ENCODE peak calls at places on chromosomes 1 and 21, in seven cellular contexts. One of them, this sample, is unnamed.

GRCh38 chr1:157994704-157995540 is 1.5 kb downstream of the KIRREL1 start:
- DNase-seq in cardiac muscle cell: peak
- DNase-seq in HFFc6: peak
- DNase-seq in NCI-H1694: no peak
- DNase-seq in Caki2: no peak
- DNase-seq in stimulated activated CD4-positive, alpha-beta T cell treated with anti-CD3 and anti-CD28 coated beads, Interleukin-1b, Interleukin-23, amount 100 ng/mL, for 1 hour: no peak
- DNase-seq in iris pigment epithelial cell: peak
- DNase-seq in this sample: peak

GRCh38 chr1:205772607-205773032 is 2.7 kb downstream of the RAB29 start:
- DNase-seq in Caki2: no peak
- DNase-seq in stimulated activated CD4-positive, alpha-beta T cell treated with anti-CD3 and anti-CD28 coated beads, Interleukin-1b, Interleukin-23, amount 100 ng/mL, for 1 hour: no peak
- DNase-seq in NCI-H1694: no peak
- DNase-seq in cardiac muscle cell: no peak
- DNase-seq in HFFc6: no peak
- DNase-seq in iris pigment epithelial cell: no peak
- DNase-seq in this sample: no peak

GRCh38 chr1:156413310-156414246 is 44.6 kb downstream of the RHBG start:
- DNase-seq in HFFc6: no peak
- DNase-seq in cardiac muscle cell: no peak
- DNase-seq in stimulated activated CD4-positive, alpha-beta T cell treated with anti-CD3 and anti-CD28 coated beads, Interleukin-1b, Interleukin-23, amount 100 ng/mL, for 1 hour: no peak
- DNase-seq in NCI-H1694: no peak
- DNase-seq in Caki2: no peak
- DNase-seq in iris pigment epithelial cell: no peak
- DNase-seq in this sample: no peak

GRCh38 chr1:2628191-2628932 is 4.5 kb downstream of the MMEL1 start:
- DNase-seq in NCI-H1694: no peak
- DNase-seq in HFFc6: no peak
- DNase-seq in iris pigment epithelial cell: no peak
- DNase-seq in Caki2: no peak
- DNase-seq in cardiac muscle cell: no peak
- DNase-seq in stimulated activated CD4-positive, alpha-beta T cell treated with anti-CD3 and anti-CD28 coated beads, Interleukin-1b, Interleukin-23, amount 100 ng/mL, for 1 hour: no peak
- DNase-seq in this sample: no peak

GRCh38 chr1:176931526-176931925 is 233.0 kb downstream of the ASTN1 start:
- DNase-seq in Caki2: no peak
- DNase-seq in HFFc6: no peak
- DNase-seq in cardiac muscle cell: no peak
- DNase-seq in stimulated activated CD4-positive, alpha-beta T cell treated with anti-CD3 and anti-CD28 coated beads, Interleukin-1b, Interleukin-23, amount 100 ng/mL, for 1 hour: no peak
- DNase-seq in NCI-H1694: no peak
- DNase-seq in iris pigment epithelial cell: no peak
- DNase-seq in this sample: no peak

GRCh38 chr1:93705897-93706500 is 24.4 kb upstream of the BCAR3 start:
- DNase-seq in Caki2: no peak
- DNase-seq in HFFc6: peak
- DNase-seq in cardiac muscle cell: no peak
- DNase-seq in iris pigment epithelial cell: no peak
- DNase-seq in stimulated activated CD4-positive, alpha-beta T cell treated with anti-CD3 and anti-CD28 coated beads, Interleukin-1b, Interleukin-23, amount 100 ng/mL, for 1 hour: no peak
- DNase-seq in NCI-H1694: no peak
- DNase-seq in this sample: no peak

GRCh38 chr21:41895643-41896493 is 16.7 kb upstream of the PRDM15 start:
- DNase-seq in NCI-H1694: no peak
- DNase-seq in stimulated activated CD4-positive, alpha-beta T cell treated with anti-CD3 and anti-CD28 coated beads, Interleukin-1b, Interleukin-23, amount 100 ng/mL, for 1 hour: no peak
- DNase-seq in HFFc6: no peak
- DNase-seq in cardiac muscle cell: peak
- DNase-seq in iris pigment epithelial cell: peak
- DNase-seq in Caki2: no peak
- DNase-seq in this sample: no peak

GRCh38 chr1:169307176-169307575 is 60.4 kb downstream of the NME7 start:
- DNase-seq in NCI-H1694: no peak
- DNase-seq in HFFc6: no peak
- DNase-seq in cardiac muscle cell: no peak
- DNase-seq in Caki2: no peak
- DNase-seq in iris pigment epithelial cell: no peak
- DNase-seq in stimulated activated CD4-positive, alpha-beta T cell treated with anti-CD3 and anti-CD28 coated beads, Interleukin-1b, Interleukin-23, amount 100 ng/mL, for 1 hour: no peak
- DNase-seq in this sample: no peak

GRCh38 chr1:6488602-6489382 is 2.7 kb downstream of the PLEKHG5 start:
- DNase-seq in cardiac muscle cell: no peak
- DNase-seq in iris pigment epithelial cell: no peak
- DNase-seq in stimulated activated CD4-positive, alpha-beta T cell treated with anti-CD3 and anti-CD28 coated beads, Interleukin-1b, Interleukin-23, amount 100 ng/mL, for 1 hour: no peak
- DNase-seq in HFFc6: no peak
- DNase-seq in Caki2: peak
- DNase-seq in NCI-H1694: no peak
- DNase-seq in this sample: no peak

GRCh38 chr1:203580733-203581132 is 45.9 kb upstream of the ATP2B4 start:
- DNase-seq in HFFc6: no peak
- DNase-seq in iris pigment epithelial cell: no peak
- DNase-seq in stimulated activated CD4-positive, alpha-beta T cell treated with anti-CD3 and anti-CD28 coated beads, Interleukin-1b, Interleukin-23, amount 100 ng/mL, for 1 hour: no peak
- DNase-seq in NCI-H1694: no peak
- DNase-seq in cardiac muscle cell: no peak
- DNase-seq in Caki2: no peak
- DNase-seq in this sample: no peak

This sample was measured in retina.